ENCODE peak calls at places on chromosomes 16 and 17, in seven cellular contexts. One of them, this sample, is unnamed.

GRCh38 chr17:34607917-34608316 is 28.5 kb downstream of the TMEM132E start:
- DNase-seq in uterus: no peak
- DNase-seq in mammary epithelial cell: no peak
- DNase-seq in psoas muscle: no peak
- DNase-seq in naive thymus-derived CD4-positive, alpha-beta T cell: no peak
- DNase-seq in heart left ventricle: no peak
- DNase-seq in A673: no peak
- DNase-seq in this sample: no peak

GRCh38 chr17:36602924-36603384 is 1.6 kb downstream of the MRM1 start:
- DNase-seq in uterus: peak; percentile 65
- DNase-seq in mammary epithelial cell: peak; percentile 44
- DNase-seq in psoas muscle: peak; percentile 56
- DNase-seq in naive thymus-derived CD4-positive, alpha-beta T cell: peak; percentile 48
- DNase-seq in heart left ventricle: no peak
- DNase-seq in A673: peak; percentile 70
- DNase-seq in this sample: peak; percentile 70

GRCh38 chr16:47065766-47066688 is 77.7 kb downstream of the NETO2 start:
- DNase-seq in uterus: no peak
- DNase-seq in mammary epithelial cell: no peak
- DNase-seq in psoas muscle: no peak
- DNase-seq in naive thymus-derived CD4-positive, alpha-beta T cell: no peak
- DNase-seq in heart left ventricle: no peak
- DNase-seq in A673: no peak
- DNase-seq in this sample: no peak

GRCh38 chr17:17398188-17398927 is 78.4 kb upstream of the MED9 start:
- DNase-seq in uterus: no peak
- DNase-seq in mammary epithelial cell: no peak
- DNase-seq in psoas muscle: peak; percentile 87
- DNase-seq in naive thymus-derived CD4-positive, alpha-beta T cell: no peak
- DNase-seq in heart left ventricle: no peak
- DNase-seq in A673: no peak
- DNase-seq in this sample: no peak

GRCh38 chr17:78822552-78822951 is 18.1 kb downstream of the USP36 start:
- DNase-seq in uterus: no peak
- DNase-seq in mammary epithelial cell: no peak
- DNase-seq in psoas muscle: peak; percentile 51
- DNase-seq in naive thymus-derived CD4-positive, alpha-beta T cell: no peak
- DNase-seq in heart left ventricle: no peak
- DNase-seq in A673: no peak
- DNase-seq in this sample: no peak

GRCh38 chr16:20868890-20869289 is 31.3 kb downstream of the DCUN1D3 start:
- DNase-seq in uterus: peak; percentile 82
- DNase-seq in mammary epithelial cell: peak; percentile 51
- DNase-seq in psoas muscle: peak; percentile 93
- DNase-seq in naive thymus-derived CD4-positive, alpha-beta T cell: no peak
- DNase-seq in heart left ventricle: peak; percentile 94
- DNase-seq in A673: no peak
- DNase-seq in this sample: no peak

GRCh38 chr16:1530349-1530882 is 3.0 kb upstream of the TMEM204 start:
- DNase-seq in uterus: no peak
- DNase-seq in mammary epithelial cell: peak; percentile 13
- DNase-seq in psoas muscle: peak; percentile 39
- DNase-seq in naive thymus-derived CD4-positive, alpha-beta T cell: no peak
- DNase-seq in heart left ventricle: no peak
- DNase-seq in A673: no peak
- DNase-seq in this sample: no peak

GRCh38 chr17:7112527-7113108 is 2.0 kb downstream of the ASGR2 start:
- DNase-seq in uterus: no peak
- DNase-seq in mammary epithelial cell: no peak
- DNase-seq in psoas muscle: no peak
- DNase-seq in naive thymus-derived CD4-positive, alpha-beta T cell: no peak
- DNase-seq in heart left ventricle: no peak
- DNase-seq in A673: no peak
- DNase-seq in this sample: no peak

GRCh38 chr16:14205666-14206065 is 134.5 kb downstream of the MRTFB start:
- DNase-seq in uterus: no peak
- DNase-seq in mammary epithelial cell: no peak
- DNase-seq in psoas muscle: no peak
- DNase-seq in naive thymus-derived CD4-positive, alpha-beta T cell: no peak
- DNase-seq in heart left ventricle: no peak
- DNase-seq in A673: no peak
- DNase-seq in this sample: no peak

GRCh38 chr16:27286446-27286845 is 17.9 kb upstream of the NSMCE1 start:
- DNase-seq in uterus: peak; percentile 31
- DNase-seq in mammary epithelial cell: peak; percentile 95
- DNase-seq in psoas muscle: no peak
- DNase-seq in naive thymus-derived CD4-positive, alpha-beta T cell: no peak
- DNase-seq in heart left ventricle: peak; percentile 57
- DNase-seq in A673: no peak
- DNase-seq in this sample: no peak

GRCh38 chr17:71392715-71393567 is 727.9 kb upstream of the SOX9 start:
- DNase-seq in uterus: no peak
- DNase-seq in mammary epithelial cell: peak; percentile 30
- DNase-seq in psoas muscle: no peak
- DNase-seq in naive thymus-derived CD4-positive, alpha-beta T cell: no peak
- DNase-seq in heart left ventricle: no peak
- DNase-seq in A673: no peak
- DNase-seq in this sample: no peak

GRCh38 chr17:37458805-37459204 is 30.9 kb upstream of the DUSP14 start:
- DNase-seq in uterus: no peak
- DNase-seq in mammary epithelial cell: peak; percentile 42
- DNase-seq in psoas muscle: no peak
- DNase-seq in naive thymus-derived CD4-positive, alpha-beta T cell: no peak
- DNase-seq in heart left ventricle: no peak
- DNase-seq in A673: no peak
- DNase-seq in this sample: no peak

GRCh38 chr17:17568772-17569195 is 22.7 kb downstream of the PEMT start:
- DNase-seq in uterus: no peak
- DNase-seq in mammary epithelial cell: peak; percentile 28
- DNase-seq in psoas muscle: peak; percentile 91
- DNase-seq in naive thymus-derived CD4-positive, alpha-beta T cell: no peak
- DNase-seq in heart left ventricle: peak; percentile 83
- DNase-seq in A673: peak; percentile 46
- DNase-seq in this sample: peak; percentile 50

GRCh38 chr16:77059441-77059840 is 131.5 kb upstream of the MON1B start:
- DNase-seq in uterus: no peak
- DNase-seq in mammary epithelial cell: no peak
- DNase-seq in psoas muscle: no peak
- DNase-seq in naive thymus-derived CD4-positive, alpha-beta T cell: no peak
- DNase-seq in heart left ventricle: no peak
- DNase-seq in A673: peak; percentile 4
- DNase-seq in this sample: no peak

GRCh38 chr17:42809250-42809649 is 10.6 kb downstream of the CNTD1 start:
- DNase-seq in uterus: peak; percentile 42
- DNase-seq in mammary epithelial cell: peak; percentile 66
- DNase-seq in psoas muscle: peak; percentile 72
- DNase-seq in naive thymus-derived CD4-positive, alpha-beta T cell: no peak
- DNase-seq in heart left ventricle: no peak
- DNase-seq in A673: no peak
- DNase-seq in this sample: no peak

GRCh38 chr17:79776378-79777165 is 1.4 kb upstream of the CBX2 start:
- DNase-seq in uterus: no peak
- DNase-seq in mammary epithelial cell: no peak
- DNase-seq in psoas muscle: no peak
- DNase-seq in naive thymus-derived CD4-positive, alpha-beta T cell: no peak
- DNase-seq in heart left ventricle: no peak
- DNase-seq in A673: no peak
- DNase-seq in this sample: no peak

GRCh38 chr16:50617630-50618184 is 63.4 kb downstream of the SNX20 start:
- DNase-seq in uterus: no peak
- DNase-seq in mammary epithelial cell: no peak
- DNase-seq in psoas muscle: no peak
- DNase-seq in naive thymus-derived CD4-positive, alpha-beta T cell: no peak
- DNase-seq in heart left ventricle: no peak
- DNase-seq in A673: no peak
- DNase-seq in this sample: no peak

GRCh38 chr17:82962163-82962720 is 117.2 kb upstream of the METRNL start:
- DNase-seq in uterus: no peak
- DNase-seq in mammary epithelial cell: no peak
- DNase-seq in psoas muscle: peak; percentile 46
- DNase-seq in naive thymus-derived CD4-positive, alpha-beta T cell: no peak
- DNase-seq in heart left ventricle: no peak
- DNase-seq in A673: no peak
- DNase-seq in this sample: no peak

GRCh38 chr16:88869673-88869980 is 3.2 kb upstream of the PABPN1L start:
- DNase-seq in uterus: no peak
- DNase-seq in mammary epithelial cell: no peak
- DNase-seq in psoas muscle: no peak
- DNase-seq in naive thymus-derived CD4-positive, alpha-beta T cell: no peak
- DNase-seq in heart left ventricle: peak; percentile 88
- DNase-seq in A673: no peak
- DNase-seq in this sample: no peak

GRCh38 chr17:31251075-31251474 is 46.0 kb downstream of the OMG start:
- DNase-seq in uterus: no peak
- DNase-seq in mammary epithelial cell: no peak
- DNase-seq in psoas muscle: no peak
- DNase-seq in naive thymus-derived CD4-positive, alpha-beta T cell: no peak
- DNase-seq in heart left ventricle: no peak
- DNase-seq in A673: peak; percentile 2
- DNase-seq in this sample: no peak

GRCh38 chr16:83365166-83365565 is 442.6 kb upstream of the HSBP1 start:
- DNase-seq in uterus: no peak
- DNase-seq in mammary epithelial cell: peak; percentile 88
- DNase-seq in psoas muscle: no peak
- DNase-seq in naive thymus-derived CD4-positive, alpha-beta T cell: no peak
- DNase-seq in heart left ventricle: no peak
- DNase-seq in A673: no peak
- DNase-seq in this sample: no peak

GRCh38 chr16:78462261-78463208 is 363.1 kb downstream of the WWOX start:
- DNase-seq in uterus: no peak
- DNase-seq in mammary epithelial cell: no peak
- DNase-seq in psoas muscle: no peak
- DNase-seq in naive thymus-derived CD4-positive, alpha-beta T cell: no peak
- DNase-seq in heart left ventricle: no peak
- DNase-seq in A673: no peak
- DNase-seq in this sample: no peak

GRCh38 chr16:11093578-11094074 is 149.3 kb downstream of the CLEC16A start:
- DNase-seq in uterus: no peak
- DNase-seq in mammary epithelial cell: no peak
- DNase-seq in psoas muscle: no peak
- DNase-seq in naive thymus-derived CD4-positive, alpha-beta T cell: no peak
- DNase-seq in heart left ventricle: peak; percentile 22
- DNase-seq in A673: no peak
- DNase-seq in this sample: no peak

GRCh38 chr17:49372428-49372827 is 10.4 kb upstream of the ZNF652 start:
- DNase-seq in uterus: no peak
- DNase-seq in mammary epithelial cell: no peak
- DNase-seq in psoas muscle: no peak
- DNase-seq in naive thymus-derived CD4-positive, alpha-beta T cell: no peak
- DNase-seq in heart left ventricle: no peak
- DNase-seq in A673: no peak
- DNase-seq in this sample: no peak

GRCh38 chr17:66165537-66166123 is 26.3 kb downstream of the CEP112 start:
- DNase-seq in uterus: no peak
- DNase-seq in mammary epithelial cell: peak; percentile 33
- DNase-seq in psoas muscle: no peak
- DNase-seq in naive thymus-derived CD4-positive, alpha-beta T cell: peak; percentile 23
- DNase-seq in heart left ventricle: no peak
- DNase-seq in A673: peak; percentile 72
- DNase-seq in this sample: peak; percentile 11

GRCh38 chr17:1177099-1177996 is 2.4 kb downstream of the ABR start:
- DNase-seq in uterus: peak; percentile 67
- DNase-seq in mammary epithelial cell: no peak
- DNase-seq in psoas muscle: no peak
- DNase-seq in naive thymus-derived CD4-positive, alpha-beta T cell: no peak
- DNase-seq in heart left ventricle: peak; percentile 61
- DNase-seq in A673: peak; percentile 56
- DNase-seq in this sample: no peak

GRCh38 chr17:68291836-68292688 is 767 bp downstream of the ARSG start:
- DNase-seq in uterus: peak; percentile 28
- DNase-seq in mammary epithelial cell: peak; percentile 68
- DNase-seq in psoas muscle: peak; percentile 89
- DNase-seq in naive thymus-derived CD4-positive, alpha-beta T cell: peak; percentile 95
- DNase-seq in heart left ventricle: peak; percentile 83
- DNase-seq in A673: peak; percentile 73
- DNase-seq in this sample: peak; percentile 97
- H3K27me3 ChIP-seq in uterus: no peaks in the 10 kb centered on the region
- H3K27me3 ChIP-seq in mammary epithelial cell: peaks cover 18% of the 10 kb centered on the region
- H3K27me3 ChIP-seq in psoas muscle: no peaks in the 10 kb centered on the region
- H3K27me3 ChIP-seq in naive thymus-derived CD4-positive, alpha-beta T cell: no peaks in the 10 kb centered on the region
- H3K27me3 ChIP-seq in heart left ventricle: no peaks in the 10 kb centered on the region
- H3K27me3 ChIP-seq in A673: peaks cover 18% of the 10 kb centered on the region
- H3K27me3 ChIP-seq in this sample: no peaks in the 10 kb centered on the region

DNA sequence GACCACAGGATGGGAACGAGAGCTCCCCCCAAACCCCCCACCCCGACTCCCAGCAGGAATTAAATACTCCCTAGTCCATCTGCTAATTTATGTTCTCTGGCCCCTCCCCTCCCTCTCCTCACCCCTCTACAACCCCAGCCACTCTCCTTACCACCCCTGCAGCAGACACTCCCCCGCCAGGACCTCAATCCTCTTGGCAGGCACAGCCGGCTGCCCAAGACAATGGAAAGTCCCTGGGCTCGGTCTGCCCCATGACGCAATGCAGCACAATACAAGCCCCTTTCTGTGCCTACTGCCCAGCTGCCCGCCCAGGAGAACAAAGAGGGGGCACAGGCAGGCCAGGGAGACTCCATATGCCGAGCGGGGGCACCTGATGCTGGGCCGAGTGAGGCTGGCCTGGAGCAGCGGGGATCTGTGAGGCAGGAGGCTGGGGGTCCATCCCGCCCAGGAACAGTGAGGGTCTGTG is 30.3 kb upstream of the CDC42EP4 start:
- DNase-seq in uterus: peak; percentile 96
- DNase-seq in mammary epithelial cell: peak; percentile 96
- DNase-seq in psoas muscle: no peak
- DNase-seq in naive thymus-derived CD4-positive, alpha-beta T cell: no peak
- DNase-seq in heart left ventricle: peak; percentile 89
- DNase-seq in A673: peak; percentile 88
- DNase-seq in this sample: no peak
- H3K4me1 ChIP-seq in uterus: peaks cover 17% of the 10 kb centered on the region
- H3K4me1 ChIP-seq in mammary epithelial cell: peaks cover 33% of the 10 kb centered on the region
- H3K4me1 ChIP-seq in psoas muscle: peaks cover 3% of the 10 kb centered on the region
- H3K4me1 ChIP-seq in naive thymus-derived CD4-positive, alpha-beta T cell: no peaks in the 10 kb centered on the region
- H3K4me1 ChIP-seq in heart left ventricle: no peaks in the 10 kb centered on the region
- H3K4me1 ChIP-seq in A673: peaks cover 28% of the 10 kb centered on the region
- H3K4me1 ChIP-seq in this sample: no peaks in the 10 kb centered on the region

GRCh38 chr16:86302710-86303109 is 207.6 kb upstream of the FOXF1 start:
- DNase-seq in uterus: no peak
- DNase-seq in mammary epithelial cell: no peak
- DNase-seq in psoas muscle: no peak
- DNase-seq in naive thymus-derived CD4-positive, alpha-beta T cell: no peak
- DNase-seq in heart left ventricle: no peak
- DNase-seq in A673: no peak
- DNase-seq in this sample: no peak
- H3K27me3 ChIP-seq in uterus: no peaks in the 10 kb centered on the region
- H3K27me3 ChIP-seq in mammary epithelial cell: peaks cover 1% of the 10 kb centered on the region
- H3K27me3 ChIP-seq in psoas muscle: peaks cover 11% of the 10 kb centered on the region
- H3K27me3 ChIP-seq in naive thymus-derived CD4-positive, alpha-beta T cell: no peaks in the 10 kb centered on the region
- H3K27me3 ChIP-seq in heart left ventricle: peaks cover 4% of the 10 kb centered on the region
- H3K27me3 ChIP-seq in A673: peaks cover 97% of the 10 kb centered on the region
- H3K27me3 ChIP-seq in this sample: peaks cover 9% of the 10 kb centered on the region

DNA sequence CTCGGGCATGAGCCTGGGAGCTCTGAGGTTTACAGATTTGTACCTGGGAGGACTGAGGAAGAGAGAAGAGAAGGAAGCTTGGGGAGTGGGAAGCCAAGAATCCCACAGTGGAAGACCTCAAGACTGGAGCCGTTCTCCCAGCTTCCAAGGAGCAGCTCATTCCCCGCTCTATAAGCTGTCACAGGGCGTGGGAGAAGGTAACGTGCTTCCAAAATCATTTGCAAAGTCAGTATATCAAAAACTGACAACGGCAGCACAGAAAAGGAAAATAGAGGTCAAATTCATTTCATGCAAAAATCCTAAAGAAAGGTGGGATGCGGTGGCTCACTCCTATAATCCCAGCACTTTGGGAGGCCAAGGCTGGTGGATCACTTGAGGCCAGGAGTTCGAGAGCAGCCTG is 7.8 kb downstream of the PIK3R5 start:
- DNase-seq in uterus: no peak
- DNase-seq in mammary epithelial cell: no peak
- DNase-seq in psoas muscle: no peak
- DNase-seq in naive thymus-derived CD4-positive, alpha-beta T cell: no peak
- DNase-seq in heart left ventricle: no peak
- DNase-seq in A673: no peak
- DNase-seq in this sample: no peak
- H3K4me1 ChIP-seq in uterus: no peaks in the 10 kb centered on the region
- H3K4me1 ChIP-seq in mammary epithelial cell: no peaks in the 10 kb centered on the region
- H3K4me1 ChIP-seq in psoas muscle: no peaks in the 10 kb centered on the region
- H3K4me1 ChIP-seq in naive thymus-derived CD4-positive, alpha-beta T cell: peaks cover 93% of the 10 kb centered on the region
- H3K4me1 ChIP-seq in heart left ventricle: no peaks in the 10 kb centered on the region
- H3K4me1 ChIP-seq in A673: no peaks in the 10 kb centered on the region
- H3K4me1 ChIP-seq in this sample: peaks cover 98% of the 10 kb centered on the region

This sample was measured in CD8-positive, alpha-beta T cell.